ENCODE peak calls at places on chromosomes 11 and 22, in four cellular contexts. P is NT2/D1, V is HepG2, S is GM12878. Q is an unnamed sample.
A peak's percentile ranks its signal among the peaks of the same experiment; 100 is the strongest.

GRCh38 chr11:129326921-129327320 is 48.7 kb upstream of the BARX2 start:
- DNase-seq in P (no peak), V (no peak), S (no peak), Q (no peak)

GRCh38 chr11:130181295-130182272 is 22.0 kb downstream of the ST14 start:
- DNase-seq in P (no peak), V (peak; percentile 99), S (no peak), Q (no peak)

GRCh38 chr11:72678524-72678923 is 4.3 kb upstream of the PDE2A start:
- DNase-seq in V (no peak), S (no peak), P (no peak), Q (no peak)

GRCh38 chr11:33317662-33318061 is 60.5 kb downstream of the HIPK3 start:
- DNase-seq in S (no peak), V (no peak), P (no peak), Q (no peak)

GRCh38 chr22:38298312-38299000 is 18.8 kb downstream of the CSNK1E start:
- DNase-seq in S (no peak), V (no peak), P (no peak), Q (peak; percentile 73)

GRCh38 chr11:2273771-2274170 is 3.4 kb upstream of the ASCL2 start:
- DNase-seq in V (no peak), P (no peak), S (no peak), Q (no peak)

GRCh38 chr11:109996060-109996459 is 97.1 kb upstream of the ZC3H12C start:
- DNase-seq in S (no peak), P (no peak), V (no peak), Q (no peak)

GRCh38 chr11:65546217-65546958 is 11.8 kb downstream of the LTBP3 start:
- DNase-seq in V (peak; percentile 75), S (no peak), P (no peak), Q (peak; percentile 94)

GRCh38 chr11:18769802-18770456 is 21.7 kb downstream of the PTPN5 start:
- DNase-seq in V (no peak), S (peak; percentile 66), P (no peak), Q (no peak)

GRCh38 chr22:28978863-28979799 is 82.5 kb downstream of the C22orf31 start:
- DNase-seq in P (no peak), S (no peak), V (no peak), Q (no peak)

GRCh38 chr11:101583180-101584128 is at the start of gene TRPC6:
- DNase-seq in V (no peak), S (no peak), P (peak; percentile 57), Q (no peak)

GRCh38 chr22:38125731-38126344 is 15.4 kb upstream of the BAIAP2L2 start:
- DNase-seq in V (no peak), P (no peak), S (no peak), Q (no peak)

GRCh38 chr11:20276661-20277000 is 86.9 kb upstream of the HTATIP2 start:
- DNase-seq in P (no peak), S (no peak), V (no peak), Q (no peak)

GRCh38 chr22:21650823-21651520 is 8.9 kb downstream of the SDF2L1 start:
- DNase-seq in P (no peak), S (no peak), V (no peak), Q (no peak)

GRCh38 chr22:48534395-48534958 is 1293.2 kb downstream of the BRD1 start:
- DNase-seq in P (no peak), S (no peak), V (no peak), Q (no peak)

GRCh38 chr22:48488149-48488551 is 1339.5 kb downstream of the BRD1 start:
- DNase-seq in S (no peak), V (no peak), P (no peak), Q (no peak)

GRCh38 chr11:45321031-45321595 is 35.0 kb upstream of the SYT13 start:
- DNase-seq in S (no peak), V (no peak), P (no peak), Q (no peak)

GRCh38 chr11:19769820-19770219 is 57.2 kb downstream of the NAV2 start:
- DNase-seq in P (no peak), V (no peak), S (no peak), Q (no peak)

DNA sequence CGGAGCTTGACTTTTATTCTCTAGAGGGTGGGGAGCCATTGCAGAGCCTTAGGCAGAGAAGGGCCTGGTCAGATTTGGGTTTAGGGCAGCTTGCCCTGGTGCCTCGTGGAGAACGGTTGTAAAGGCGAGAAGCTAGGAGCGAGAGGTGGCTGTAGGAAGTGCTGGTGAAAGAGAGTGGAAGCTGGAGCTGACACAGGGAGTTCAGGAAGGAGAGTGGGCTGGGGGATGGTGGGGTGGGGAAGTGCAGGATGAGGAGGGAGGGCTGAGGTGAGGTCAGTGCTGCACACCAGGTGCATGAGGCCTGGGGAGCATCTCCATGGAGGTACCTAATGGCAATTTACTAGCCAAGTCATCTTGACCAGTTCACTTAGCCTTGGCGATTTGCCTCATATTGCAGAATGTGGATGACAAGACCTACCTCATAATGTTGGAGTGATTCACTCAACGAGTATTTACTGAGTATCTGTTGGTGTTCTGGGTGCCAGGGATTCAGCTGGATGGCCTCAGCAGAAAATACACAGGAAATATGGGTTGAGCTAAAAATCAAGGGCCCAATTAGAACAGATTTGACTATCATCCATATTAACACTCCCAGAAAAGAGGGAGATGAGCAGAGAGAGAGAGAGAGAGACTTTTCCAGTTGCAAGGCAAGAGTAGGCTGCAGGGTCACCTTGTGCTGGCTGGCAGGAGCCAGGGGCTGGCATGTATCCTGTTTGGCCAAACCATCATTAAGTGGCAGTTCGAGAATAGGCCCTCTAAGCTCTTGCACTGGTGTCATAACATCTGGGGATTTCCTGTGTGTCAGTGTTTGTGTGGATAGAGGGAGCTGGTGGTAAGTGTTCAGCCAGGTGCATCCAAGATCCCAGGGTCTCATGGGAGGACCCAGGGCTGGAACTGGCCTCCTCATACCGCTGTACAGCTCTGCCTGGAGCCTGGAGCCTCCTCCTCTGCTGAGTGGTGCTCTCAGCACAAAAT is 44.4 kb upstream of the CLDN5 start:
- DNase-seq in S (no peak), P (no peak), V (no peak), Q (no peak)
- TF ChIP-seq SUZ12 in S (no peak), P (no peak), V (no peak), Q (no peak)

DNA sequence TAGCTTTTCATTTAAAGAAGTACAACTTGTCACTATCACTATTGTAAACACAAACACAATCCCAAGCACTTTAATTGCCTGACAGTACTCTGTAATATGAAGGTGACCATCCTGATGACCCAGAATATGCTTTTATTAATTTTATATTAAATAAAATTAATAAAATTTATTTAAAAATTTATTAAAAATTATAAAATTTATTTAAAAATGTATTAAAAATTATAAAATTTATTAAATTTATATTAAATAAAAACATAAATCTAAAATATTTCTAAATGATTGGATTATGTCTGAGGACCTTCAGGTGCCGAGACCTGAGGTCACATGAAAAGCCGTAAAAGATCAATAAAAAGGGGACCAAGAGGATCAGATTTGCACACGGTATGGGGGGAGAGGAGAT is 229.8 kb upstream of the KIRREL3 start:
- DNase-seq in P (no peak), V (no peak), S (no peak), Q (no peak)
- TF ChIP-seq SUZ12 in P (no peak), V (no peak), S (no peak), Q (no peak)

GRCh38 chr11:73978576-73979086 is 4.0 kb downstream of the UCP2 start:
- DNase-seq in V (no peak), S (no peak), P (no peak), Q (no peak)

GRCh38 chr11:73977856-73978519 is 4.7 kb downstream of the UCP2 start:
- DNase-seq in S (no peak), P (no peak), V (no peak), Q (no peak)

GRCh38 chr11:73982595-73982989 is at the start of gene UCP2:
- DNase-seq in S (no peak), V (no peak), P (peak; percentile 36), Q (peak; percentile 88)

GRCh38 chr11:73981051-73981805 is 1.4 kb downstream of the UCP2 start:
- DNase-seq in P (no peak), V (no peak), S (no peak), Q (no peak)

DNA sequence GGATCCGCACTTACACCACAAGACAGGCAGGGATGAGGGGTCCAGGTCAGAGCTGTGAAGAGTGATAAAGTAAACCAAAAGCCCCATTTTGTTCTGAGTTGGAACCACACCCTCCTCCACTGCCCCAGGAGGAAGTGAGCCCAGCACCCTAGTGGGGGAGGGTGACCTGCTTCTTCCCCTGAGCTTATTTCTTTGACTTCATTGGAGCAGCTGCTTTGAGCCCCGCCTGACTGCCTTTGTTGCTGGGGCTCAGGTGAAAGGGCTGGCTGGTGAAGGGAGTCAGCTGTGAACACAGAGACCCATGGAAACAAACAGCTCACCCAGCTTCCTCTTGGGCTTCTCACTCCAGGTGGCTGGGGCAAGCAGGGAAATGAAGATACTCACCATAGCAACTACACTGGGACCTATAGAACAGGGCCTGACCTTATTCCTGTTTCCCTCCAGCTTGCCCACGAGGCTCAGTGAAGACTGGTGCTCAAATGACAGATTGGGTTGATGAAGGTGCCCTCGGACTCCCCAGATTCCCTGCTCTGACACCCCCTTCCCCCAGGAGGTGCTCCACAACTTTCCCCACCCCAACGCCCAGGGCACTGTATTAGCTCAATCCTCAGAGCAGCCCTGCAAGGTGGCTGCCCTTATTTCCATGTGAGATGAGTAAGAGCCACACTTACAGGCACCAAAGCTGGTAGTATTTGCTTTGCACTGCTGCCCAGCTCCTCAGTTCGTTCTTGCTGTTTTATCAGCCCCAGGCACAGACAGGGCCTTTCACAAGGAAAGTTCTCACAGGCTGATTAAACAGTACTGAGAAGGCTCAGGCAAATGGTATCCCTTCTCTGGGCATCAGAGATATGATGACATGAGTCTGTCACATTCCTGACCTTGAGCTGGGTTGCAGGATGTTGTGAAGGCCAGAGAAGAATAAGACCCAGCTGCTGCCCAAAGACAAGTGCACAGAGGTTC is 2.4 kb downstream of the UCP2 start:
- DNase-seq in V (peak; percentile 38), P (no peak), S (peak; percentile 91), Q (no peak)
- TF ChIP-seq SUZ12 in V (no peak), P (no peak), S (no peak), Q (no peak)

GRCh38 chr11:104148074-104148473 is 15.9 kb downstream of the PDGFD start:
- DNase-seq in S (no peak), V (no peak), P (no peak), Q (no peak)
- TF ChIP-seq SUZ12 in S (no peak), V (no peak), P (no peak), Q (no peak)

DNA sequence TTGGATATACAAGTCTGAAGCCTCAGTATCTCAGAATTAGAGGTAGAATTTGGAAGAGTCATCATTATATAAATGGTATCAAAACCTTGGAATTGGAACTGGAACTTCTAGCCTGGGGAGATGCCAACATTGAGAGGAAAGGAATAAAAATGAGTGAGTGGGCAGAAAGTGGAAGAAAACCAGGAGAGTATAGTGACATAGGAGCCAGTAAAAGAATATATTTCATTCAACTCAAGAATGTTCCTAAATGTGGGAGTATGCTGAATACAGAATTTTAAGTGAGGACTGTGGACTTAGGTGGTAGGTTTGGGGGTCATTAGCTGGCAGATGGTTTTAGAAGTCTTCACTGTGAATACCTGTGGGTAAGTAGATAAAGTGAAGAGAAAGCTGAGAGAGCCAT is 60.1 kb downstream of the PDHX start:
- DNase-seq in P (no peak), V (no peak), S (no peak), Q (no peak)
- TF ChIP-seq SUZ12 in P (no peak), V (no peak), S (no peak), Q (no peak)

GRCh38 chr22:25722223-25723015 is 19.6 kb upstream of the MYO18B start:
- DNase-seq in V (no peak), S (no peak), P (no peak), Q (no peak)
- TF ChIP-seq SUZ12 in V (no peak), S (no peak), P (no peak), Q (no peak)

Q was measured in HEK293T.